ENCODE peak calls at places on chromosomes 6 and 20, in five cellular contexts. One of them, this sample, is unnamed.

GRCh38 chr6:32070814-32071466 is 32.7 kb downstream of the CYP21A2 start:
- DNase-seq in K562: no peak
- DNase-seq in astrocyte: no peak
- DNase-seq in sigmoid colon: peak; percentile 89
- DNase-seq in neural progenitor cell: no peak
- DNase-seq in this sample: no peak

GRCh38 chr6:75503291-75503690 is 9.7 kb upstream of the FILIP1 start:
- DNase-seq in K562: no peak
- DNase-seq in sigmoid colon: no peak
- DNase-seq in neural progenitor cell: no peak
- DNase-seq in astrocyte: no peak
- DNase-seq in this sample: no peak

GRCh38 chr6:7000825-7001777 is 106.7 kb upstream of the RREB1 start:
- DNase-seq in astrocyte: no peak
- DNase-seq in sigmoid colon: no peak
- DNase-seq in K562: peak; percentile 22
- DNase-seq in neural progenitor cell: no peak
- DNase-seq in this sample: no peak

GRCh38 chr6:28235912-28236452 is 10.9 kb downstream of the ZSCAN9 start:
- DNase-seq in sigmoid colon: no peak
- DNase-seq in astrocyte: no peak
- DNase-seq in K562: no peak
- DNase-seq in neural progenitor cell: peak; percentile 15
- DNase-seq in this sample: no peak

GRCh38 chr6:125821825-125822281 is 31.1 kb downstream of the NCOA7 start:
- DNase-seq in neural progenitor cell: no peak
- DNase-seq in sigmoid colon: no peak
- DNase-seq in astrocyte: peak; percentile 20
- DNase-seq in K562: no peak
- DNase-seq in this sample: no peak

GRCh38 chr6:8436956-8437355 is 1.6 kb upstream of the SLC35B3 start:
- DNase-seq in astrocyte: no peak
- DNase-seq in K562: no peak
- DNase-seq in sigmoid colon: no peak
- DNase-seq in neural progenitor cell: no peak
- DNase-seq in this sample: no peak

GRCh38 chr6:157488058-157488457 is 107.1 kb downstream of the ZDHHC14 start:
- DNase-seq in sigmoid colon: no peak
- DNase-seq in astrocyte: no peak
- DNase-seq in neural progenitor cell: no peak
- DNase-seq in K562: no peak
- DNase-seq in this sample: no peak

GRCh38 chr20:53827996-53828672 is 234.5 kb upstream of the ZNF217 start:
- DNase-seq in neural progenitor cell: no peak
- DNase-seq in sigmoid colon: peak; percentile 73
- DNase-seq in astrocyte: peak; percentile 96
- DNase-seq in K562: no peak
- DNase-seq in this sample: no peak

GRCh38 chr20:37396520-37397075 is 50.7 kb downstream of the SRC start:
- DNase-seq in neural progenitor cell: peak; percentile 96
- DNase-seq in sigmoid colon: no peak
- DNase-seq in astrocyte: no peak
- DNase-seq in K562: peak; percentile 61
- DNase-seq in this sample: no peak

GRCh38 chr6:150394053-150394875 is 25.5 kb downstream of the IYD start:
- DNase-seq in sigmoid colon: no peak
- DNase-seq in astrocyte: no peak
- DNase-seq in neural progenitor cell: no peak
- DNase-seq in K562: no peak
- DNase-seq in this sample: no peak

GRCh38 chr20:367486-367887 is 13.1 kb upstream of the TRIB3 start:
- DNase-seq in astrocyte: no peak
- DNase-seq in sigmoid colon: no peak
- DNase-seq in K562: no peak
- DNase-seq in neural progenitor cell: no peak
- DNase-seq in this sample: no peak

GRCh38 chr20:46022411-46023147 is 6.4 kb upstream of the SLC12A5 start:
- DNase-seq in K562: peak; percentile 78
- DNase-seq in sigmoid colon: no peak
- DNase-seq in neural progenitor cell: peak; percentile 86
- DNase-seq in astrocyte: no peak
- DNase-seq in this sample: peak; percentile 63

GRCh38 chr6:161080263-161080970 is 88.8 kb downstream of the MAP3K4 start:
- DNase-seq in astrocyte: no peak
- DNase-seq in K562: no peak
- DNase-seq in neural progenitor cell: no peak
- DNase-seq in sigmoid colon: no peak
- DNase-seq in this sample: no peak

GRCh38 chr6:151196571-151196970 is 43.2 kb upstream of the AKAP12 start:
- DNase-seq in neural progenitor cell: no peak
- DNase-seq in sigmoid colon: peak; percentile 89
- DNase-seq in astrocyte: no peak
- DNase-seq in K562: no peak
- DNase-seq in this sample: no peak

GRCh38 chr6:6002005-6002808 is 4.5 kb downstream of the NRN1 start:
- DNase-seq in astrocyte: no peak
- DNase-seq in K562: no peak
- DNase-seq in sigmoid colon: no peak
- DNase-seq in neural progenitor cell: peak; percentile 68
- DNase-seq in this sample: peak; percentile 31

GRCh38 chr20:43963872-43964791 is 49.5 kb downstream of the TOX2 start:
- DNase-seq in sigmoid colon: peak; percentile 76
- DNase-seq in astrocyte: peak; percentile 22
- DNase-seq in neural progenitor cell: no peak
- DNase-seq in K562: no peak
- DNase-seq in this sample: peak; percentile 86

GRCh38 chr20:45828589-45828988 is 1.5 kb upstream of the TNNC2 start:
- DNase-seq in astrocyte: no peak
- DNase-seq in neural progenitor cell: peak; percentile 29
- DNase-seq in sigmoid colon: no peak
- DNase-seq in K562: no peak
- DNase-seq in this sample: no peak

GRCh38 chr20:7926767-7927166 is 13.5 kb downstream of the HAO1 start:
- DNase-seq in astrocyte: peak; percentile 28
- DNase-seq in neural progenitor cell: peak; percentile 28
- DNase-seq in sigmoid colon: no peak
- DNase-seq in K562: peak; percentile 3
- DNase-seq in this sample: no peak

GRCh38 chr6:165733487-165733791 is 70.4 kb upstream of the PDE10A start:
- DNase-seq in sigmoid colon: no peak
- DNase-seq in astrocyte: no peak
- DNase-seq in K562: no peak
- DNase-seq in neural progenitor cell: no peak
- DNase-seq in this sample: no peak

GRCh38 chr6:85126448-85127178 is 323.3 kb upstream of the NT5E start:
- DNase-seq in K562: peak; percentile 62
- DNase-seq in astrocyte: no peak
- DNase-seq in neural progenitor cell: peak; percentile 84
- DNase-seq in sigmoid colon: no peak
- DNase-seq in this sample: no peak

GRCh38 chr6:104952911-104953409 is 3.9 kb upstream of the LIN28B start:
- DNase-seq in K562: peak; percentile 77
- DNase-seq in neural progenitor cell: peak; percentile 85
- DNase-seq in astrocyte: no peak
- DNase-seq in sigmoid colon: no peak
- DNase-seq in this sample: no peak

GRCh38 chr20:48595495-48596475 is 232.0 kb downstream of the PREX1 start:
- DNase-seq in sigmoid colon: peak; percentile 60
- DNase-seq in K562: no peak
- DNase-seq in astrocyte: no peak
- DNase-seq in neural progenitor cell: no peak
- DNase-seq in this sample: no peak

GRCh38 chr20:18511566-18511965 is 3.8 kb downstream of the SEC23B start:
- DNase-seq in sigmoid colon: no peak
- DNase-seq in neural progenitor cell: no peak
- DNase-seq in K562: no peak
- DNase-seq in astrocyte: no peak
- DNase-seq in this sample: no peak

GRCh38 chr6:56552212-56553130 is 90.2 kb downstream of the DST start:
- DNase-seq in sigmoid colon: no peak
- DNase-seq in neural progenitor cell: no peak
- DNase-seq in astrocyte: peak; percentile 80
- DNase-seq in K562: no peak
- DNase-seq in this sample: no peak

GRCh38 chr6:56547687-56548086 is 95.0 kb downstream of the DST start:
- DNase-seq in neural progenitor cell: no peak
- DNase-seq in astrocyte: no peak
- DNase-seq in K562: no peak
- DNase-seq in sigmoid colon: no peak
- DNase-seq in this sample: no peak

GRCh38 chr6:56550307-56550706 is 92.4 kb downstream of the DST start:
- DNase-seq in astrocyte: no peak
- DNase-seq in sigmoid colon: no peak
- DNase-seq in K562: no peak
- DNase-seq in neural progenitor cell: no peak
- DNase-seq in this sample: no peak

GRCh38 chr6:56549014-56549413 is 93.7 kb downstream of the DST start:
- DNase-seq in K562: peak; percentile 19
- DNase-seq in astrocyte: no peak
- DNase-seq in neural progenitor cell: peak; percentile 66
- DNase-seq in sigmoid colon: no peak
- DNase-seq in this sample: no peak

GRCh38 chr6:56551409-56552120 is 91.1 kb downstream of the DST start:
- DNase-seq in sigmoid colon: peak; percentile 61
- DNase-seq in astrocyte: no peak
- DNase-seq in neural progenitor cell: no peak
- DNase-seq in K562: no peak
- DNase-seq in this sample: no peak
- H3K27ac ChIP-seq in sigmoid colon: peak overlapping the region; percentile 94
- H3K27ac ChIP-seq in astrocyte: no peak overlapping the region
- H3K27ac ChIP-seq in neural progenitor cell: no peak overlapping the region
- H3K27ac ChIP-seq in K562: no peak overlapping the region
- H3K27ac ChIP-seq in this sample: no peak overlapping the region

DNA sequence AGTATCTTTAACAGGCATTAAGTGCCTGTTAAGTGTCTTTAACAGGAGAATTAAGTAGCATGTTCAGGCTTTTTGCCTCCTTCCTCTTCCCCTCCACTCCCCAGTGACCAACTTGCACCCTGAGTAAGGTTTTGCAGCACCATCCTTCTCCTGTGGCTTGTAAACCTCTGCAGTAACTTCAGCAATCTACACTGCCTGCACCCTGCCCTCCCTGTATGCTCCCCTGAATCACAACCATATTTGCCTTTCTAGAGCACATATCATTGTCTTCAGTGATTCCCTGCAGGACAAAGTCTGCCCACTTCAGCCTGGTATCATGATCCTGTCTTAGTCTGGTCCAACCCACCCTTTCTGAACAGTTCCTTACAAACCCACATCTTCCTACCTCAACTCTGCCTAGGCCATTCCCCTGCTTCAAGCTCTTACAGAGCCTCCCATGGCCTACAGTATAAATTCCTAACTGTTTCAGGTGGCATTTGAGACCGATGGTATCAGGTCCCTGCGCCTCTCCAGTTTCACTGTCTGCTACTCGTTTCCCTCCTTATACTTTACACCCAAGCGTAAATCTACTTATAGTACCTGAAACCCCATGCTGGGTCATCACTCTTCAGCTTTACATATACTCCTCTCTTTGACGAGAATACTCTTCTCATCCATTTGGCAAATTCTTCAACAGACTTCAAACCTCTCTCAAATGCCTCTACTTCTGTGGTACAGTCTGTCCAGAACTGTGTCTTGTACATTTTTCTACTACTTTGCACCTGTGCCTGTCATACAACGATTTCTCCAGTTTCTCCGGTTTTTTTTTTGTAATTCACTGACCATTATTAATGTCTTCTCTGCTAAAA is 69.8 kb downstream of the ZHX3 start:
- DNase-seq in astrocyte: no peak
- DNase-seq in neural progenitor cell: no peak
- DNase-seq in K562: no peak
- DNase-seq in sigmoid colon: no peak
- DNase-seq in this sample: no peak
- H3K4me3 ChIP-seq in astrocyte: no peak overlapping the region
- H3K4me3 ChIP-seq in neural progenitor cell: no peak overlapping the region
- H3K4me3 ChIP-seq in K562: no peak overlapping the region
- H3K4me3 ChIP-seq in sigmoid colon: no peak overlapping the region
- H3K4me3 ChIP-seq in this sample: no peak overlapping the region

DNA sequence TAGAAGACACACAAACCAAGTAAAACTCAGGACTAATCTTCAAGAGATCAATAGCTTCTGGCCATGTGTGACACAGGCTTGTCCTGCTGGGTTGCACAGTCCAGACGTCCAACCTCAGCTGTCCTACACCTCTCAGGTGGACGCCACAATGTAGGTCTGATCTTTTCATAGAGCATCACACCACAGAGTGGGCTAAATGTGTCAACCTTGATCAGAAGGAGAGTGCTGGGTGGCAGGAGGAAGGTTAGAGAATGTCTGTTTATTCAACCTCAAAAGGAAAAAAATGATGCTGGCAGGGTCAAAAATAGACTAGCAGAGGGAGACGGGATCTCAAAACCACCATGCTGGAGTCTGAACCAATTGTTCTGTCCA is 41.7 kb downstream of the GFOD1 start:
- DNase-seq in K562: no peak
- DNase-seq in astrocyte: no peak
- DNase-seq in sigmoid colon: no peak
- DNase-seq in neural progenitor cell: no peak
- DNase-seq in this sample: no peak
- H3K27ac ChIP-seq in K562: no peak overlapping the region
- H3K27ac ChIP-seq in astrocyte: no peak overlapping the region
- H3K27ac ChIP-seq in sigmoid colon: peak overlapping the region; percentile 83
- H3K27ac ChIP-seq in neural progenitor cell: no peak overlapping the region
- H3K27ac ChIP-seq in this sample: no peak overlapping the region

DNA sequence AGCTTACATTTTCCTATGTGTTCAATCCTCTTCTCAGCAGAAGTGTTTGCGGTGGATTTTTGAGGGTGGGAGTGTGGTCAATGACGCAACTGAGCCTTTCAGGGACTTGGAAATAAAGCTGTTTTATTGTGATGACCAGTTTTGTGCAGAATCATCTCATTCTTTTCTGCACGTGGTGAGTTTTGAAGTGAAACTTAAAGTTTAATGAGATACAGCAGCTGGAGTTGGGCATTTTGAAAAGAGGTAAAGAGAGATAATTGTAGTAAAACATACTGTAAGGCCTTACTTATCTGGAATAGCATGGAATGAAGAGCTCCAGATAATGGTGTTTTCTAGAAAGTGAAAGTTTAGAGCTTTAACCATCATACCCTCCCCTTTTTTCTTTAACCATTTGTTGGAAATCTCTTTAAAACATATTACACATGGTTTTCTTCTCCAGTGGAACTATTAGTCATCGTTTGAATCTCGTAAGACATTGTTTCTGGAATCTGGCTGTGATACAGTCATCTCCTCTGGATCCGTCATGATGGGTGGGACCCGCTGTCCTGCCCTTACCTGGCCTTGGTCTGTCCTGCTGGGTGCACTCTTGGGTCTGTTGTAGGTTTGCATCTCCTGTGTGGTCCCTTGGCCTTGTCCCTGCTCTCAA is 29.6 kb downstream of the UST start:
- DNase-seq in K562: no peak
- DNase-seq in astrocyte: peak; percentile 81
- DNase-seq in sigmoid colon: no peak
- DNase-seq in neural progenitor cell: no peak
- DNase-seq in this sample: no peak
- H3K4me3 ChIP-seq in K562: no peak overlapping the region
- H3K4me3 ChIP-seq in astrocyte: peak overlapping the region; percentile 32
- H3K4me3 ChIP-seq in sigmoid colon: no peak overlapping the region
- H3K4me3 ChIP-seq in neural progenitor cell: no peak overlapping the region
- H3K4me3 ChIP-seq in this sample: no peak overlapping the region

GRCh38 chr6:133026705-133027104 is 212.3 kb downstream of the RPS12 start:
- DNase-seq in astrocyte: no peak
- DNase-seq in K562: no peak
- DNase-seq in neural progenitor cell: no peak
- DNase-seq in sigmoid colon: no peak
- DNase-seq in this sample: no peak
- H3K27ac ChIP-seq in astrocyte: no peak overlapping the region
- H3K27ac ChIP-seq in K562: no peak overlapping the region
- H3K27ac ChIP-seq in neural progenitor cell: no peak overlapping the region
- H3K27ac ChIP-seq in sigmoid colon: no peak overlapping the region
- H3K27ac ChIP-seq in this sample: no peak overlapping the region